ENCODE peak calls at places on chromosomes 6 and 20, in nine cellular contexts. H, X, N, C, J, G, O, V and Y are unnamed samples.

GRCh38 chr6:12608016-12608860 is 108.3 kb upstream of the PHACTR1 start:
- DNase-seq in O (no peak), G (no peak), X (no peak), H (no peak), N (no peak), V (no peak), J (no peak), C (peak; percentile 61), Y (no peak)

GRCh38 chr6:153092082-153093013 is 38.7 kb downstream of the RGS17 start:
- DNase-seq in G (peak; percentile 96), O (peak; percentile 7), N (no peak), H (no peak), X (no peak), V (no peak), J (no peak), C (peak; percentile 35), Y (no peak)

GRCh38 chr20:4973330-4974097 is 27.8 kb downstream of the SLC23A2 start:
- DNase-seq in C (peak; percentile 71), J (peak; percentile 8), V (peak; percentile 92), N (no peak), G (peak; percentile 87), H (no peak), X (no peak), O (peak; percentile 75), Y (no peak)

GRCh38 chr6:169487579-169488205 is 214.1 kb downstream of the WDR27 start:
- DNase-seq in X (no peak), V (no peak), O (no peak), G (peak; percentile 43), J (no peak), H (no peak), N (no peak), C (no peak), Y (no peak)

GRCh38 chr20:58526411-58526810 is 11.2 kb upstream of the APCDD1L start:
- DNase-seq in J (no peak), O (no peak), G (no peak), C (no peak), V (no peak), H (no peak), N (no peak), X (no peak), Y (no peak)

GRCh38 chr20:57710841-57711240 is 1.0 kb upstream of the PMEPA1 start:
- DNase-seq in H (no peak), G (no peak), O (no peak), X (no peak), N (no peak), J (no peak), C (no peak), V (no peak), Y (no peak)

GRCh38 chr6:161029195-161029809 is 37.7 kb downstream of the MAP3K4 start:
- DNase-seq in C (peak; percentile 52), H (no peak), V (no peak), N (no peak), X (no peak), J (no peak), O (no peak), G (peak; percentile 91), Y (no peak)

GRCh38 chr6:167096991-167097390 is 25.9 kb upstream of the CCR6 start:
- DNase-seq in X (no peak), N (no peak), G (no peak), J (no peak), C (no peak), H (no peak), V (no peak), O (no peak), Y (no peak)

GRCh38 chr20:43584448-43585138 is 6.1 kb upstream of the IFT52 start:
- DNase-seq in J (no peak), H (no peak), X (no peak), G (peak; percentile 88), N (no peak), C (no peak), O (no peak), V (no peak), Y (no peak)

GRCh38 chr6:124073820-124074587 is 270.3 kb downstream of the NKAIN2 start:
- DNase-seq in V (no peak), J (no peak), G (no peak), H (no peak), X (no peak), N (no peak), O (no peak), C (no peak), Y (no peak)

GRCh38 chr6:23176471-23176870 is 607.1 kb downstream of the HDGFL1 start:
- DNase-seq in X (no peak), G (no peak), J (no peak), C (no peak), V (no peak), N (no peak), O (no peak), H (no peak), Y (no peak)

GRCh38 chr6:96812077-96812703 is 25.1 kb downstream of the GPR63 start:
- DNase-seq in C (no peak), X (no peak), H (no peak), G (peak; percentile 34), J (no peak), O (no peak), N (no peak), V (no peak), Y (no peak)

GRCh38 chr6:20876016-20876415 is 341.8 kb downstream of the CDKAL1 start:
- DNase-seq in C (no peak), N (no peak), G (peak; percentile 65), O (no peak), J (no peak), V (no peak), H (no peak), X (no peak), Y (no peak)

GRCh38 chr6:143536866-143537691 is 25.6 kb upstream of the FUCA2 start:
- DNase-seq in N (peak; percentile 74), X (peak; percentile 56), J (peak; percentile 47), G (peak; percentile 61), O (peak; percentile 77), V (peak; percentile 58), H (no peak), C (peak; percentile 58), Y (peak; percentile 71)

GRCh38 chr20:11111191-11111590 is 437.4 kb upstream of the JAG1 start:
- DNase-seq in J (no peak), X (no peak), N (no peak), H (no peak), C (no peak), V (no peak), O (no peak), G (no peak), Y (no peak)

GRCh38 chr20:33401922-33402369 is 627 bp upstream of the CDK5RAP1 start:
- DNase-seq in C (no peak), V (peak; percentile 52), X (no peak), J (no peak), H (no peak), G (no peak), N (no peak), O (peak; percentile 5), Y (no peak)

GRCh38 chr20:15976047-15976731 is 597.1 kb downstream of the KIF16B start:
- DNase-seq in H (no peak), J (no peak), O (no peak), N (peak; percentile 69), X (peak; percentile 6), V (no peak), G (no peak), C (no peak), Y (peak; percentile 58)

GRCh38 chr20:49989234-49990065 is 6.7 kb downstream of the SNAI1 start:
- DNase-seq in N (peak; percentile 33), J (peak; percentile 77), V (no peak), X (no peak), C (no peak), H (no peak), O (no peak), G (peak; percentile 78), Y (peak; percentile 17)

GRCh38 chr20:51331466-51331865 is 211.1 kb downstream of the NFATC2 start:
- DNase-seq in H (no peak), O (no peak), G (peak; percentile 70), J (no peak), N (no peak), X (no peak), C (no peak), V (no peak), Y (no peak)

GRCh38 chr6:127879685-127880084 is 21.2 kb downstream of the THEMIS start:
- DNase-seq in J (no peak), G (peak; percentile 26), N (peak; percentile 81), C (no peak), H (no peak), O (no peak), V (peak; percentile 21), X (no peak), Y (peak; percentile 70)

GRCh38 chr6:19301980-19302379 is 535.2 kb upstream of the ID4 start:
- DNase-seq in N (no peak), O (no peak), V (no peak), H (no peak), X (peak; percentile 31), G (peak; percentile 59), J (no peak), C (no peak), Y (peak; percentile 46)

GRCh38 chr6:147806697-147807096 is 298.2 kb downstream of the SAMD5 start:
- DNase-seq in O (no peak), V (peak; percentile 85), N (no peak), C (no peak), J (no peak), H (no peak), G (no peak), X (no peak), Y (no peak)

GRCh38 chr6:111625511-111626331 is 20.0 kb upstream of the TRAF3IP2 start:
- DNase-seq in O (peak; percentile 69), V (no peak), H (peak; percentile 59), J (peak; percentile 56), G (peak; percentile 71), N (no peak), C (no peak), X (peak; percentile 32), Y (no peak)

GRCh38 chr20:29443819-29444218 is 1813.6 kb upstream of the DEFB115 start:
- DNase-seq in J (no peak), N (no peak), C (no peak), X (no peak), O (no peak), V (no peak), H (no peak), G (no peak), Y (no peak)

GRCh38 chr6:144582939-144583613 is 297.9 kb downstream of the UTRN start:
- DNase-seq in C (peak; percentile 41), H (no peak), O (peak; percentile 61), V (no peak), X (no peak), J (peak; percentile 32), G (no peak), N (peak; percentile 12), Y (no peak)

GRCh38 chr6:113381957-113382356 is 475.2 kb upstream of the MARCKS start:
- DNase-seq in C (peak; percentile 18), N (no peak), O (no peak), J (peak; percentile 18), X (peak; percentile 63), H (peak; percentile 60), G (peak; percentile 84), V (no peak), Y (no peak)

GRCh38 chr6:115830895-115831294 is 229.8 kb downstream of the FRK start:
- DNase-seq in C (no peak), N (no peak), X (no peak), G (no peak), J (no peak), V (no peak), O (no peak), H (no peak), Y (no peak)

GRCh38 chr20:53262294-53262840 is 290.2 kb downstream of the TSHZ2 start:
- DNase-seq in C (no peak), O (no peak), X (no peak), H (no peak), V (no peak), G (no peak), J (no peak), N (no peak), Y (no peak)

GRCh38 chr6:10441004-10441654 is 26.3 kb upstream of the TFAP2A start:
- DNase-seq in G (peak; percentile 88), N (no peak), J (no peak), H (no peak), O (no peak), V (peak; percentile 85), C (no peak), X (no peak), Y (no peak)

GRCh38 chr6:71982385-71982784 is 96.0 kb downstream of the RIMS1 start:
- DNase-seq in J (no peak), C (peak; percentile 9), G (no peak), V (no peak), H (no peak), X (no peak), O (no peak), N (no peak), Y (no peak)

GRCh38 chr6:139027620-139028182 is 844 bp upstream of the ABRACL start:
- DNase-seq in G (peak; percentile 55), C (peak; percentile 51), O (peak; percentile 89), V (peak; percentile 72), H (peak; percentile 8), N (no peak), X (peak; percentile 87), J (no peak), Y (peak; percentile 16)